ENCODE peak calls at places on chromosomes 16 and 17, in six cellular contexts. S is K562, W is HepG2, G is HL-60, X is SK-N-SH, M is GM12878. F is an unnamed sample.

GRCh38 chr17:77909236-77909635 is 49.3 kb upstream of the TNRC6C start:
- DNase-seq in X (no peak), W (no peak), M (no peak), G (no peak), S (no peak), F (no peak)

GRCh38 chr16:59046335-59046734 is 312.2 kb upstream of the GOT2 start:
- DNase-seq in G (no peak), M (no peak), S (no peak), W (no peak), X (no peak), F (no peak)

GRCh38 chr17:82442643-82443464 is 7.7 kb downstream of the CYBC1 start:
- DNase-seq in G (no peak), S (no peak), W (no peak), X (no peak), M (no peak), F (no peak)

GRCh38 chr17:7380321-7380720 is 568 bp upstream of the TNK1 start:
- DNase-seq in W (no peak), M (no peak), S (no peak), G (no peak), X (peak; percentile 54), F (no peak)

GRCh38 chr17:49959183-49959935 is 9.6 kb upstream of the DLX4 start:
- DNase-seq in G (no peak), X (no peak), S (peak; percentile 30), W (no peak), M (no peak), F (no peak)

GRCh38 chr16:48101069-48101674 is 54.6 kb downstream of the ABCC12 start:
- DNase-seq in M (peak; percentile 74), W (no peak), X (no peak), S (no peak), G (no peak), F (no peak)

GRCh38 chr17:65485388-65486299 is 75.8 kb downstream of the AXIN2 start:
- DNase-seq in W (no peak), S (no peak), M (no peak), G (no peak), X (no peak), F (no peak)

GRCh38 chr16:72721981-72722380 is 325.9 kb downstream of the ZFHX3 start:
- DNase-seq in G (no peak), W (no peak), S (peak; percentile 17), M (no peak), X (no peak), F (no peak)

GRCh38 chr17:55769625-55770000 is 18.8 kb downstream of the PCTP start:
- DNase-seq in X (no peak), S (no peak), W (no peak), G (no peak), M (no peak), F (no peak)

GRCh38 chr16:22141746-22142145 is 20.6 kb upstream of the SDR42E2 start:
- DNase-seq in X (peak; percentile 42), W (peak; percentile 50), S (peak; percentile 34), M (no peak), G (no peak), F (no peak)

GRCh38 chr17:61368832-61369468 is 30.7 kb upstream of the TBX2 start:
- DNase-seq in M (no peak), W (no peak), S (no peak), G (no peak), X (no peak), F (no peak)

GRCh38 chr17:38868095-38868967 is 1.5 kb upstream of the LASP1 start:
- DNase-seq in G (no peak), S (peak; percentile 70), W (peak; percentile 70), X (no peak), M (peak; percentile 51), F (no peak)

GRCh38 chr17:76252040-76252954 is 12.0 kb upstream of the RNF157 start:
- DNase-seq in X (no peak), W (peak; percentile 94), S (no peak), G (peak; percentile 84), M (no peak), F (no peak)

GRCh38 chr16:11668590-11669379 is 530 bp downstream of the SNN start:
- DNase-seq in G (no peak), W (no peak), X (peak; percentile 70), M (no peak), S (no peak), F (no peak)

GRCh38 chr16:66491716-66492064 is 58.2 kb downstream of the TK2 start:
- DNase-seq in G (no peak), S (no peak), W (no peak), X (no peak), M (no peak), F (no peak)

GRCh38 chr16:71775949-71776348 is 32.7 kb downstream of the AP1G1 start:
- DNase-seq in G (no peak), M (peak; percentile 15), W (no peak), X (no peak), S (no peak), F (no peak)

GRCh38 chr17:67411396-67411795 is 34.3 kb downstream of the PITPNC1 start:
- DNase-seq in W (no peak), X (no peak), S (no peak), G (peak; percentile 79), M (no peak), F (no peak)

GRCh38 chr16:48184681-48185080 is 28.9 kb upstream of the ABCC12 start:
- DNase-seq in W (no peak), G (no peak), X (no peak), S (no peak), M (no peak), F (no peak)

GRCh38 chr16:1430214-1430758 is 592 bp upstream of the PERCC1 start:
- DNase-seq in X (no peak), M (no peak), S (no peak), W (no peak), G (no peak), F (no peak)

GRCh38 chr17:48494335-48494734 is 36.5 kb downstream of the HOXB1 start:
- DNase-seq in G (no peak), S (no peak), M (no peak), X (no peak), W (no peak), F (no peak)

GRCh38 chr17:77838748-77839147 is 119.8 kb upstream of the TNRC6C start:
- DNase-seq in M (no peak), G (no peak), X (no peak), S (no peak), W (no peak), F (no peak)

GRCh38 chr17:69470702-69471101 is 56.2 kb downstream of the MAP2K6 start:
- DNase-seq in G (no peak), X (no peak), M (no peak), W (no peak), S (no peak), F (no peak)

GRCh38 chr17:69466451-69466850 is 52.0 kb downstream of the MAP2K6 start:
- DNase-seq in S (no peak), X (no peak), W (no peak), M (no peak), G (no peak), F (no peak)

GRCh38 chr17:69462882-69463281 is 48.4 kb downstream of the MAP2K6 start:
- DNase-seq in M (no peak), X (no peak), W (no peak), G (no peak), S (peak; percentile 3), F (no peak)

GRCh38 chr17:69468211-69468610 is 53.7 kb downstream of the MAP2K6 start:
- DNase-seq in S (no peak), G (no peak), W (no peak), M (no peak), X (no peak), F (no peak)

DNA sequence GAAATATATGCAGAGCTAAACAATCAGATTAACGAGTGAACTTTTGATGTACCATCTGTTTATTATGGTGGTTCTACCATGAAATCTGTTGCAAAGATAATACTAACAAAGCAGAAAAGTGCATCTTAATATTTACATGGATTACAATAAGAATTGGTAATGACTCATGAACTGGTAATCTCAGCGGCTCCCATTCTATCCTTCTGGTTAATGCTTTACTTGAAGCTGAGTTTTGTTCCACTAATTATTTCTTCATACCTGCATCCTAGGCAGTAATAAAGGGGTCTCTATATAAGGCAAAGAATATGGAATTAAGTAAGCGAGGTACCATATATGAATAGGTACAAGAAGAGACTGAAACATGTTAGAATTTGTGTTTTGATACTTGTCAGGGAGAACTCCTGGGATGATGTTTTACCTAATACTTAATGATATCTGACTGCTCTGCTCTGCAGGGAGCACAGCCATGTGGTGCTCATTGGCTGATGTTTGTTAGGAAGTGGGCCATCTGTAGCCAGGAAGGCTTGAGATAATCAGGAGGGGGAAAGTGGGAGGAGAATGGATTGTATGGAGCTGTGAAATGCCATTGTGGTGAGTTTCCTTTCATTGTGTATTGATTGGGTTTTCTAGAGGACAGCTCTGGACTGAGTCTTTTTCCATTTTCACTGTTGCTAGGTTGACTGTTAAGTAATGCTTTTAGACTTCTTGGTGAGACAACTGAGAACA is 52.6 kb downstream of the MAP2K6 start:
- DNase-seq in M (no peak), W (peak; percentile 12), G (no peak), X (peak; percentile 50), S (no peak), F (no peak)
- H3K27ac ChIP-seq in M (no peak overlapping the region), W (no peak overlapping the region), G (no peak overlapping the region), X (no peak overlapping the region), S (no peak overlapping the region), F (no peak overlapping the region)

DNA sequence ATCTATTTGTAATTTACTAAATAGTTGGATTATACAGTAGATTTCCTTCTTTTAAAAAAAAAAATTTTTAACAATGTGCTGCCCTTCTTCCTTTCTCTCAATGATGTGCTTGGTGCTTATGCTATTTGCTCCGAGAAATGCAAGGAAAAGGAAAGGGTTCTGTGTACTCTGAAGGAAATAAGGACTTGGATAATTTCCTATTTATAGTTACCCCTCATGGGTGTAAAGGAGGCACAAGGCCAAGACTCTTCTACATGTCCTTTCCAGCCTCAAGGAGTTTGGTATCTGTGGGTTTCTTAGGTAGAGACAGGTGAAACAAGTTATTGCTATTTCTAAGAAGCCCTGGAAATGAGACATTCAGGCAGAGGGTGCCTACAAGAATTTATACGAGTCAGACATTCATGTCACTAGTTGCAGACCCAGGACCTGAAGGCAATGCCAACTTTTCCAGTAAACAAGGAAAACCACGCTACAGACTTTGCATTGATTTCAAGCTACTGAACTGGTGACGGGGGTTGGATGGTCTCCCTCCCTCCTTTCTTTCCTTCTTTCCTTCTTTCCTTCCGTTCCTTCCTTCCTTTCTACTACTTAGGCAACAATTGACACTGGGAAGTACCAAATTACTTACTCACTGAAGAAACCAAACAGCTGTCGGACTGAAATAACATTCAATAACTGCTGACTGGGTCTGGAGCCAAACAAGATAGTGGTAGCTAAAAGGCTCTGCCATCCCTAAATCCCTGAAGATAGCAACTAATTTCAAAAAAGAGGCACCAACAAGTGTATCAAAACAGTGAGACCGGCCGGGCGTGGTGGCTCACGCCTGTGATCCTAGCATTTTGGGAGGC is 33.8 kb upstream of the GHDC start:
- DNase-seq in X (no peak), S (no peak), M (no peak), G (no peak), W (no peak), F (no peak)
- TF ChIP-seq GABPA in X (no peak), S (no peak), M (no peak), G (no peak), W (no peak), F (no peak)

GRCh38 chr16:75478480-75479345 is 14.2 kb upstream of the TMEM170A start:
- DNase-seq in S (no peak), M (no peak), X (no peak), W (no peak), G (no peak), F (no peak)
- H3K27ac ChIP-seq in S (no peak overlapping the region), M (no peak overlapping the region), X (no peak overlapping the region), W (no peak overlapping the region), G (no peak overlapping the region), F (no peak overlapping the region)

DNA sequence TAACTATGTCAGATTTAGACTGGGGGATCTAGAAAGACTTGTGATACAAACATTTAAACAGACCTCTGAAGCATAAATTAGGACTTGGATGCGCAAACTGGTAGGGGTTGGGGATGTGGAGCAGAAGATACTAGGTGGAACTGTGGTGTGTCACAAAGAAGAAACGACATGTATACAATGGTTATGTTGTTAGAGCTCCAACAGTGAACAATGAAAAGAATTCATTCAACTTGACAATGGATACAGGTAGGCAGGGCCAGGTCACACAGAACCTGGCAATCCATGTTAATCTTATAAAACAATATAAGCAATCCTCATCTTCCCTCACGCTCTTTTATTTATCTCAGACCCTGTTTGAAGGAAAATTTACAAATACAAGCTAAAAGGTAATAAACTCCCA is 102.0 kb downstream of the CDC27 start:
- DNase-seq in W (peak; percentile 28), G (no peak), M (no peak), X (no peak), S (no peak), F (no peak)
- TF ChIP-seq GABPA in W (no peak), G (no peak), M (no peak), X (no peak), S (no peak), F (no peak)